ENCODE peak calls at places on chromosomes 4 and X, in five cellular contexts. One of them, this sample, is unnamed.

GRCh38 chr4:159042097-159042605 is 60.7 kb upstream of the RAPGEF2 start:
- DNase-seq in bronchial epithelial cell: no peak
- DNase-seq in brain microvascular endothelial cell: peak
- DNase-seq in PC-9: no peak
- DNase-seq in WTC11: no peak
- DNase-seq in this sample: no peak

GRCh38 chr4:164011791-164012190 is 517.3 kb downstream of the TMA16 start:
- DNase-seq in bronchial epithelial cell: no peak
- DNase-seq in brain microvascular endothelial cell: no peak
- DNase-seq in PC-9: no peak
- DNase-seq in WTC11: no peak
- DNase-seq in this sample: no peak

GRCh38 chrX:87941841-87942240 is 424.2 kb downstream of the KLHL4 start:
- DNase-seq in bronchial epithelial cell: no peak
- DNase-seq in brain microvascular endothelial cell: no peak
- DNase-seq in PC-9: no peak
- DNase-seq in WTC11: no peak
- DNase-seq in this sample: no peak

GRCh38 chrX:140274761-140275525 is 229.9 kb downstream of the SOX3 start:
- DNase-seq in bronchial epithelial cell: peak
- DNase-seq in brain microvascular endothelial cell: peak
- DNase-seq in PC-9: no peak
- DNase-seq in WTC11: no peak
- DNase-seq in this sample: no peak

GRCh38 chrX:136750364-136750763 is 30.4 kb downstream of the ARHGEF6 start:
- DNase-seq in bronchial epithelial cell: peak
- DNase-seq in brain microvascular endothelial cell: no peak
- DNase-seq in PC-9: no peak
- DNase-seq in WTC11: no peak
- DNase-seq in this sample: no peak

GRCh38 chr4:1410491-1411325 is 4.5 kb upstream of the NKX1-1 start:
- DNase-seq in bronchial epithelial cell: no peak
- DNase-seq in brain microvascular endothelial cell: peak
- DNase-seq in PC-9: peak
- DNase-seq in WTC11: peak
- DNase-seq in this sample: peak

GRCh38 chrX:30824275-30824674 is 64.8 kb downstream of the TAB3 start:
- DNase-seq in bronchial epithelial cell: no peak
- DNase-seq in brain microvascular endothelial cell: no peak
- DNase-seq in PC-9: no peak
- DNase-seq in WTC11: no peak
- DNase-seq in this sample: no peak

GRCh38 chr4:26826721-26827120 is 33.9 kb upstream of the STIM2 start:
- DNase-seq in bronchial epithelial cell: no peak
- DNase-seq in brain microvascular endothelial cell: peak
- DNase-seq in PC-9: no peak
- DNase-seq in WTC11: no peak
- DNase-seq in this sample: peak

GRCh38 chrX:153791104-153791852 is 2.9 kb downstream of the IDH3G start:
- DNase-seq in bronchial epithelial cell: no peak
- DNase-seq in brain microvascular endothelial cell: no peak
- DNase-seq in PC-9: no peak
- DNase-seq in WTC11: no peak
- DNase-seq in this sample: no peak

GRCh38 chr4:140308366-140309123 is 64.9 kb upstream of the SCOC start:
- DNase-seq in bronchial epithelial cell: peak
- DNase-seq in brain microvascular endothelial cell: peak
- DNase-seq in PC-9: peak
- DNase-seq in WTC11: no peak
- DNase-seq in this sample: no peak

GRCh38 chr4:111883557-111883999 is 261.7 kb upstream of the FAM241A start:
- DNase-seq in bronchial epithelial cell: no peak
- DNase-seq in brain microvascular endothelial cell: no peak
- DNase-seq in PC-9: no peak
- DNase-seq in WTC11: no peak
- DNase-seq in this sample: no peak

GRCh38 chr4:173537628-173538147 is 7.7 kb upstream of the HAND2 start:
- DNase-seq in bronchial epithelial cell: no peak
- DNase-seq in brain microvascular endothelial cell: no peak
- DNase-seq in PC-9: no peak
- DNase-seq in WTC11: no peak
- DNase-seq in this sample: no peak

GRCh38 chr4:173536808-173537429 is 6.9 kb upstream of the HAND2 start:
- DNase-seq in bronchial epithelial cell: no peak
- DNase-seq in brain microvascular endothelial cell: no peak
- DNase-seq in PC-9: no peak
- DNase-seq in WTC11: peak
- DNase-seq in this sample: no peak

GRCh38 chr4:173538903-173539445 is 8.9 kb upstream of the HAND2 start:
- DNase-seq in bronchial epithelial cell: no peak
- DNase-seq in brain microvascular endothelial cell: no peak
- DNase-seq in PC-9: no peak
- DNase-seq in WTC11: no peak
- DNase-seq in this sample: no peak

GRCh38 chr4:173539986-173540385 is 10.0 kb upstream of the HAND2 start:
- DNase-seq in bronchial epithelial cell: no peak
- DNase-seq in brain microvascular endothelial cell: no peak
- DNase-seq in PC-9: no peak
- DNase-seq in WTC11: no peak
- DNase-seq in this sample: no peak

GRCh38 chr4:173538148-173538902 is 8.3 kb upstream of the HAND2 start:
- DNase-seq in bronchial epithelial cell: no peak
- DNase-seq in brain microvascular endothelial cell: no peak
- DNase-seq in PC-9: no peak
- DNase-seq in WTC11: peak
- DNase-seq in this sample: no peak
- TF ChIP-seq CTCF in bronchial epithelial cell: no peak
- TF ChIP-seq CTCF in brain microvascular endothelial cell: no peak
- TF ChIP-seq CTCF in PC-9: no peak
- TF ChIP-seq CTCF in WTC11: no peak
- TF ChIP-seq CTCF in this sample: no peak

DNA sequence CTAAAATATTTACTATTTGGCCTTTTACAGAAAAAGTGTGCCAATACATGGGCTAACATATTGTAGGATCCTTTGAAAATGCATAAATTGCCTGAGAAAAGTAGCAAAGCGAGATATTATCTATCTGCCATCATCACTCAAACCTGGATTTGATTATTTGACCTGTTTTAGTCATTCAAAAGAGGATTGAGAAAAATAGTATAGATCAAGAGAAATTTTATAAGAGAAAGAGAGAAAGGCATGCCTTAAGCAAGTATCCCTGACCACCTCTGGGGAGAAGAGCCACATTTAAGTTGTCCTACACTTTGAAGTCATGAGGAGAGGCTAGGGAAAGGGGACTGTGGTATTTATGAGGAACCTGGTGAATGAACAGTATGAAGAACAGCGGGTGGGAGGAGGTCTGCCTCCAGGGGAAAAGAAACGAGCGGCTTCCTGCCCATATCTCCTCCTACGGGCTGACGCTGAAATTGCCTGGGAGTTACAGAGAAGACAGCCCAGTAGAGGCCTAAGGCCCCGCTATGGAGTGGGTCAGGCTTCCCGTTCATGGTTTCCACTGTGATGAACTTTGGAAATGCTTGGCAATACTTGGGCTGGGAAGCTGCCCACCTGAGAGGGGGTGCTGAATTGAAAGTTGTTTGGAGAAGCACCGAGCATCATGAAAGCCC is 106.8 kb upstream of the ACSL4 start:
- DNase-seq in bronchial epithelial cell: no peak
- DNase-seq in brain microvascular endothelial cell: peak
- DNase-seq in PC-9: no peak
- DNase-seq in WTC11: peak
- DNase-seq in this sample: no peak
- TF ChIP-seq CTCF in bronchial epithelial cell: no peak
- TF ChIP-seq CTCF in brain microvascular endothelial cell: peak
- TF ChIP-seq CTCF in PC-9: no peak
- TF ChIP-seq CTCF in WTC11: no peak
- TF ChIP-seq CTCF in this sample: no peak

GRCh38 chr4:172997217-172997609 is 171.4 kb upstream of the GALNT7 start:
- DNase-seq in bronchial epithelial cell: no peak
- DNase-seq in brain microvascular endothelial cell: no peak
- DNase-seq in PC-9: no peak
- DNase-seq in WTC11: no peak
- DNase-seq in this sample: no peak
- TF ChIP-seq CTCF in bronchial epithelial cell: no peak
- TF ChIP-seq CTCF in brain microvascular endothelial cell: no peak
- TF ChIP-seq CTCF in PC-9: no peak
- TF ChIP-seq CTCF in WTC11: no peak
- TF ChIP-seq CTCF in this sample: no peak

GRCh38 chr4:72112514-72113156 is 80.8 kb downstream of the NPFFR2 start:
- DNase-seq in bronchial epithelial cell: peak
- DNase-seq in brain microvascular endothelial cell: peak
- DNase-seq in PC-9: no peak
- DNase-seq in WTC11: no peak
- DNase-seq in this sample: peak

GRCh38 chr4:72119946-72120345 is 88.1 kb downstream of the NPFFR2 start:
- DNase-seq in bronchial epithelial cell: peak
- DNase-seq in brain microvascular endothelial cell: peak
- DNase-seq in PC-9: peak
- DNase-seq in WTC11: no peak
- DNase-seq in this sample: peak

GRCh38 chr4:72118017-72118416 is 86.2 kb downstream of the NPFFR2 start:
- DNase-seq in bronchial epithelial cell: no peak
- DNase-seq in brain microvascular endothelial cell: no peak
- DNase-seq in PC-9: no peak
- DNase-seq in WTC11: no peak
- DNase-seq in this sample: no peak
- TF ChIP-seq CTCF in bronchial epithelial cell: no peak
- TF ChIP-seq CTCF in brain microvascular endothelial cell: no peak
- TF ChIP-seq CTCF in PC-9: no peak
- TF ChIP-seq CTCF in WTC11: no peak
- TF ChIP-seq CTCF in this sample: no peak

GRCh38 chrX:71547339-71547738 is 14.4 kb downstream of the OGT start:
- DNase-seq in bronchial epithelial cell: no peak
- DNase-seq in brain microvascular endothelial cell: no peak
- DNase-seq in PC-9: no peak
- DNase-seq in WTC11: no peak
- DNase-seq in this sample: no peak
- TF ChIP-seq CTCF in bronchial epithelial cell: no peak
- TF ChIP-seq CTCF in brain microvascular endothelial cell: no peak
- TF ChIP-seq CTCF in PC-9: no peak
- TF ChIP-seq CTCF in WTC11: no peak
- TF ChIP-seq CTCF in this sample: no peak